ENCODE peak calls at places on chromosome 15, in ten cellular contexts. C is IMR-90, O is GM06990, I is left ventricle myocardium inferior, K is keratinocyte, N is heart left ventricle, Z is HepG2, D is hepatocyte, R is psoas muscle, P is breast epithelium. B is an unnamed sample.

GRCh38 chr15:73941871-73942635 is 15.8 kb downstream of the LOXL1 start:
- DNase-seq in C (no peak), O (no peak), I (no peak), K (no peak), N (no peak), Z (no peak), D (no peak), R (peak; percentile 34), P (no peak), B (no peak)

GRCh38 chr15:64895285-64896065 is 16.2 kb upstream of the ANKDD1A start:
- DNase-seq in C (peak; percentile 65), O (peak; percentile 71), I (no peak), K (no peak), N (no peak), Z (no peak), D (no peak), R (no peak), P (no peak), B (no peak)

GRCh38 chr15:81338422-81339007 is 14.6 kb upstream of the STARD5 start:
- DNase-seq in C (peak; percentile 92), O (no peak), I (peak; percentile 47), K (no peak), N (peak; percentile 34), Z (no peak), D (no peak), R (peak; percentile 79), P (peak; percentile 59), B (no peak)

GRCh38 chr15:58457466-58457965 is 25.7 kb downstream of the LIPC start:
- DNase-seq in C (peak; percentile 97), O (peak; percentile 69), I (no peak), K (no peak), N (no peak), Z (no peak), D (no peak), R (no peak), P (no peak), B (no peak)

GRCh38 chr15:70831094-70831911 is 22.7 kb downstream of the LARP6 start:
- DNase-seq in C (no peak), O (no peak), I (no peak), K (no peak), N (no peak), Z (no peak), D (no peak), R (no peak), P (no peak), B (no peak)

GRCh38 chr15:29822685-29823459 is 604 bp upstream of the TJP1 start:
- DNase-seq in C (peak; percentile 83), O (no peak), I (peak; percentile 66), K (no peak), N (peak; percentile 66), Z (peak; percentile 66), D (peak; percentile 76), R (peak; percentile 88), P (peak; percentile 59), B (peak; percentile 37)

GRCh38 chr15:52100807-52101206 is 11.8 kb downstream of the BCL2L10 start:
- DNase-seq in C (peak; percentile 94), O (peak; percentile 68), I (peak; percentile 79), K (no peak), N (peak; percentile 52), Z (no peak), D (peak; percentile 66), R (peak; percentile 89), P (peak; percentile 56), B (no peak)

GRCh38 chr15:43274136-43274535 is 7.4 kb upstream of the TGM5 start:
- DNase-seq in C (no peak), O (no peak), I (peak; percentile 80), K (no peak), N (peak; percentile 84), Z (no peak), D (no peak), R (peak; percentile 96), P (peak; percentile 83), B (no peak)

GRCh38 chr15:94951538-94951937 is 720.2 kb downstream of the MCTP2 start:
- DNase-seq in C (no peak), O (no peak), I (no peak), K (no peak), N (no peak), Z (no peak), D (no peak), R (no peak), P (no peak), B (no peak)

GRCh38 chr15:64213646-64214045 is 50.8 kb upstream of the PPIB start:
- DNase-seq in C (peak; percentile 14), O (no peak), I (no peak), K (no peak), N (no peak), Z (no peak), D (no peak), R (no peak), P (no peak), B (no peak)

GRCh38 chr15:88194162-88194561 is 62.4 kb downstream of the NTRK3 start:
- DNase-seq in C (no peak), O (no peak), I (no peak), K (no peak), N (no peak), Z (no peak), D (no peak), R (no peak), P (no peak), B (no peak)

GRCh38 chr15:92807971-92808571 is 92.1 kb upstream of the CHD2 start:
- DNase-seq in C (no peak), O (peak; percentile 32), I (no peak), K (no peak), N (no peak), Z (no peak), D (peak; percentile 41), R (no peak), P (no peak), B (peak; percentile 51)

GRCh38 chr15:74208901-74209559 is 6.4 kb upstream of the STRA6 start:
- DNase-seq in C (peak; percentile 48), O (no peak), I (no peak), K (no peak), N (no peak), Z (peak; percentile 60), D (peak; percentile 51), R (no peak), P (no peak), B (peak; percentile 88)

GRCh38 chr15:78996876-78997275 is 52.0 kb upstream of the CTSH start:
- DNase-seq in C (no peak), O (no peak), I (no peak), K (no peak), N (no peak), Z (peak; percentile 87), D (no peak), R (peak; percentile 45), P (no peak), B (peak; percentile 66)

DNA sequence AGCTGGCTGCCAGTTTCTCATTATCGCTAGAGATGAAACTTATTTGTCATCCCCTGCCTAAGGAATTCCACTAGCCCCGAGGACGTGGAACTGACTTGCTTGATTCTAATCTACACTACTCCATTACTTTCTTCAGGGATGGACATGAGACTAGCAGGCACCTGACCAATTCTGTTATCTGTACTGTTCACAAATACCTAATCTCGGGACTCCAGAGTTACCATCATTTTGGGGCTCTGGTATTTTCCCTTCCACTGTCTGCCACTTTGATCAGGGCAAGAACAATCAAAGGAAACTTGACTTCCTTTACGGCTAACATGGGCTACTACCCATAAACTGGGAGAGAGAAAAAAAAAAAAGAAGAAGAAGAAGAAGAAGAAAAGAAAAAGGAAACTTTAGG is 27.8 kb downstream of the BMF start:
- DNase-seq in C (no peak), O (no peak), I (no peak), K (no peak), N (no peak), Z (no peak), D (no peak), R (no peak), P (no peak), B (no peak)
- H3K4me3 ChIP-seq in C (no peak overlapping the region), O (no peak overlapping the region), I (peak overlapping the region; percentile 54), K (no peak overlapping the region), N (peak overlapping the region; percentile 49), Z (peak overlapping the region; percentile 46), D (no peak overlapping the region), R (peak overlapping the region; percentile 58), P (peak overlapping the region; percentile 29), B (no peak overlapping the region)

GRCh38 chr15:66256692-66257091 is 3.1 kb upstream of the MEGF11 start:
- DNase-seq in C (no peak), O (no peak), I (no peak), K (no peak), N (no peak), Z (no peak), D (no peak), R (no peak), P (no peak), B (no peak)
- H3K27me3 ChIP-seq in C (peaks cover 75% of the 10 kb centered on the region), O (peaks cover 5% of the 10 kb centered on the region), I (peaks cover 94% of the 10 kb centered on the region), K (peaks cover 51% of the 10 kb centered on the region), N (peaks cover 78% of the 10 kb centered on the region), Z (peaks cover 56% of the 10 kb centered on the region), D (peaks cover 69% of the 10 kb centered on the region), R (peaks cover 56% of the 10 kb centered on the region), P (peaks cover 5% of the 10 kb centered on the region), B (peaks cover 57% of the 10 kb centered on the region)

DNA sequence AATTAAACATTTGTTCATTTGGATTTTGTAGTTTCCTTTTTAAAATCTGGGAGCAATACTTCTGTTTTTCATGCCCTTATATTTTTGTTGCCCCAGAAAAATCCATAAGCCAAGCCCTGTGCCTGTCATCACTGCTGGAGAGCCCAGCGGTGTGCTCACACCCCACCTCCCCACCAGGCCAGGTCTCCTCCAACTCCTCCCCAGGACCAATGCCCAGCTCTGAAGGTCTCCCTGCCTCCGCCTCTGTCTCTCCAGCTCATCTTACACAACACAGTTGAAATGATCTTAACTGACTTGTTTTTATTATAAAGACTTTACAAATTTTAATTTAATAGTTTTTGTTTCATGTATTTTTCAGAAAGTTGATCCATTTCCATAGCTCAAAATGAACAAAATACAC is 66.4 kb downstream of the RHCG start:
- DNase-seq in C (no peak), O (no peak), I (no peak), K (no peak), N (no peak), Z (no peak), D (no peak), R (no peak), P (no peak), B (peak; percentile 39)
- H3K4me3 ChIP-seq in C (no peak overlapping the region), O (no peak overlapping the region), I (peak overlapping the region; percentile 63), K (peak overlapping the region; percentile 61), N (peak overlapping the region; percentile 62), Z (no peak overlapping the region), D (peak overlapping the region; percentile 64), R (peak overlapping the region; percentile 65), P (no peak overlapping the region), B (no peak overlapping the region)

DNA sequence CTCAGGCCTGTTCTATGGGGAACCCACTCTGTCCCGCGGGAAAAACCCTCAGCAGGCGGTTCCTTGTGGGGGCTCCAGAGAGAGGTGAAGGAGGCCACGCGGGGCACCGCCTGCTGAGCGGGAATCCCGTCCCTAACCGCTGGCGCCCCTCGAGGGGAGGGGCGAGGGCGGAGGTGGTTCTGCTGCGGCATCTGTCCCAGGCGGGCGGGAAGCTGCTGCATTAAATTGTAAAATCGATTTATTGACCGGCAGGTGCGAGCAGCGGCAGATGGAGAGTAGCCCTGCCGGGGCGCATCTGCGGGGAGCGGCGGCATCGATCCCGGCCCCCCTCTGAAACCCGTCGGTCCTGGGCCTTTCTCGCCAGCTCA is 3.7 kb upstream of the DLL4 start:
- DNase-seq in C (no peak), O (no peak), I (no peak), K (no peak), N (no peak), Z (no peak), D (no peak), R (no peak), P (no peak), B (no peak)
- H3K27me3 ChIP-seq in C (peaks cover 26% of the 10 kb centered on the region), O (peaks cover 4% of the 10 kb centered on the region), I (peaks cover 53% of the 10 kb centered on the region), K (peaks cover 67% of the 10 kb centered on the region), N (peaks cover 57% of the 10 kb centered on the region), Z (peaks cover 76% of the 10 kb centered on the region), D (peaks cover 52% of the 10 kb centered on the region), R (peaks cover 52% of the 10 kb centered on the region), P (peaks cover 6% of the 10 kb centered on the region), B (peaks cover 88% of the 10 kb centered on the region)

GRCh38 chr15:44692659-44693058 is 18.5 kb downstream of the PATL2 start:
- DNase-seq in C (no peak), O (no peak), I (no peak), K (no peak), N (no peak), Z (no peak), D (no peak), R (no peak), P (no peak), B (no peak)
- H3K4me3 ChIP-seq in C (no peak overlapping the region), O (no peak overlapping the region), I (no peak overlapping the region), K (no peak overlapping the region), N (no peak overlapping the region), Z (no peak overlapping the region), D (no peak overlapping the region), R (no peak overlapping the region), P (no peak overlapping the region), B (no peak overlapping the region)